ENCODE peak calls at places on chromosomes 4 and X, in six cellular contexts. One of them, this sample, is unnamed.

GRCh38 chr4:48779095-48779997 is 733 bp downstream of the FRYL start:
- DNase-seq in T follicular helper cell: peak; percentile 63
- DNase-seq in kidney tubule cell: peak; percentile 75
- DNase-seq in KG1: no peak
- DNase-seq in CD8-positive, alpha-beta memory T cell: peak; percentile 75
- DNase-seq in cardiac septum: peak; percentile 85
- DNase-seq in this sample: peak; percentile 55

GRCh38 chr4:1765409-1766335 is 27.4 kb upstream of the FGFR3 start:
- DNase-seq in T follicular helper cell: no peak
- DNase-seq in kidney tubule cell: peak; percentile 30
- DNase-seq in KG1: no peak
- DNase-seq in CD8-positive, alpha-beta memory T cell: no peak
- DNase-seq in cardiac septum: no peak
- DNase-seq in this sample: no peak

GRCh38 chr4:168656055-168656660 is 159.3 kb downstream of the PALLD start:
- DNase-seq in T follicular helper cell: no peak
- DNase-seq in kidney tubule cell: peak; percentile 52
- DNase-seq in KG1: no peak
- DNase-seq in CD8-positive, alpha-beta memory T cell: no peak
- DNase-seq in cardiac septum: no peak
- DNase-seq in this sample: no peak

GRCh38 chr4:176646311-176646710 is 146.4 kb downstream of the VEGFC start:
- DNase-seq in T follicular helper cell: no peak
- DNase-seq in kidney tubule cell: no peak
- DNase-seq in KG1: no peak
- DNase-seq in CD8-positive, alpha-beta memory T cell: no peak
- DNase-seq in cardiac septum: no peak
- DNase-seq in this sample: no peak

GRCh38 chrX:123425904-123426303 is 241.8 kb downstream of the GRIA3 start:
- DNase-seq in T follicular helper cell: no peak
- DNase-seq in kidney tubule cell: no peak
- DNase-seq in KG1: no peak
- DNase-seq in CD8-positive, alpha-beta memory T cell: no peak
- DNase-seq in cardiac septum: no peak
- DNase-seq in this sample: no peak

GRCh38 chr4:31016322-31017061 is 296.3 kb downstream of the PCDH7 start:
- DNase-seq in T follicular helper cell: no peak
- DNase-seq in kidney tubule cell: no peak
- DNase-seq in KG1: no peak
- DNase-seq in CD8-positive, alpha-beta memory T cell: no peak
- DNase-seq in cardiac septum: no peak
- DNase-seq in this sample: no peak

GRCh38 chr4:20044502-20044911 is 207.2 kb upstream of the SLIT2 start:
- DNase-seq in T follicular helper cell: no peak
- DNase-seq in kidney tubule cell: no peak
- DNase-seq in KG1: no peak
- DNase-seq in CD8-positive, alpha-beta memory T cell: no peak
- DNase-seq in cardiac septum: no peak
- DNase-seq in this sample: peak; percentile 78

GRCh38 chr4:22410645-22411247 is 105.1 kb downstream of the ADGRA3 start:
- DNase-seq in T follicular helper cell: no peak
- DNase-seq in kidney tubule cell: peak; percentile 30
- DNase-seq in KG1: no peak
- DNase-seq in CD8-positive, alpha-beta memory T cell: no peak
- DNase-seq in cardiac septum: no peak
- DNase-seq in this sample: peak; percentile 37

GRCh38 chr4:148790246-148790645 is 348.0 kb upstream of the NR3C2 start:
- DNase-seq in T follicular helper cell: no peak
- DNase-seq in kidney tubule cell: no peak
- DNase-seq in KG1: no peak
- DNase-seq in CD8-positive, alpha-beta memory T cell: no peak
- DNase-seq in cardiac septum: no peak
- DNase-seq in this sample: peak; percentile 2

GRCh38 chr4:73836373-73837269 is at the start of gene CXCL6:
- DNase-seq in T follicular helper cell: no peak
- DNase-seq in kidney tubule cell: peak; percentile 51
- DNase-seq in KG1: no peak
- DNase-seq in CD8-positive, alpha-beta memory T cell: no peak
- DNase-seq in cardiac septum: peak; percentile 84
- DNase-seq in this sample: no peak

GRCh38 chr4:158786155-158786581 is 17.3 kb downstream of the FNIP2 start:
- DNase-seq in T follicular helper cell: no peak
- DNase-seq in kidney tubule cell: no peak
- DNase-seq in KG1: no peak
- DNase-seq in CD8-positive, alpha-beta memory T cell: no peak
- DNase-seq in cardiac septum: no peak
- DNase-seq in this sample: no peak

GRCh38 chr4:1285790-1286553 is 3.7 kb upstream of the MAEA start:
- DNase-seq in T follicular helper cell: no peak
- DNase-seq in kidney tubule cell: peak; percentile 33
- DNase-seq in KG1: no peak
- DNase-seq in CD8-positive, alpha-beta memory T cell: no peak
- DNase-seq in cardiac septum: no peak
- DNase-seq in this sample: peak; percentile 59

GRCh38 chr4:34861661-34862060 is 1382.7 kb downstream of the ARAP2 start:
- DNase-seq in T follicular helper cell: no peak
- DNase-seq in kidney tubule cell: no peak
- DNase-seq in KG1: no peak
- DNase-seq in CD8-positive, alpha-beta memory T cell: no peak
- DNase-seq in cardiac septum: no peak
- DNase-seq in this sample: no peak

GRCh38 chr4:110950721-110951120 is 327.8 kb upstream of the PITX2 start:
- DNase-seq in T follicular helper cell: no peak
- DNase-seq in kidney tubule cell: no peak
- DNase-seq in KG1: no peak
- DNase-seq in CD8-positive, alpha-beta memory T cell: no peak
- DNase-seq in cardiac septum: no peak
- DNase-seq in this sample: no peak

GRCh38 chr4:79209822-79210635 is 115.8 kb downstream of the NAA11 start:
- DNase-seq in T follicular helper cell: no peak
- DNase-seq in kidney tubule cell: peak; percentile 86
- DNase-seq in KG1: peak; percentile 68
- DNase-seq in CD8-positive, alpha-beta memory T cell: no peak
- DNase-seq in cardiac septum: no peak
- DNase-seq in this sample: peak; percentile 26

GRCh38 chrX:149515954-149516602 is 11.0 kb upstream of the IDS start:
- DNase-seq in T follicular helper cell: no peak
- DNase-seq in kidney tubule cell: no peak
- DNase-seq in KG1: no peak
- DNase-seq in CD8-positive, alpha-beta memory T cell: no peak
- DNase-seq in cardiac septum: no peak
- DNase-seq in this sample: no peak

GRCh38 chr4:76430519-76431388 is 4.3 kb upstream of the SHROOM3 start:
- DNase-seq in T follicular helper cell: no peak
- DNase-seq in kidney tubule cell: peak; percentile 68
- DNase-seq in KG1: peak; percentile 33
- DNase-seq in CD8-positive, alpha-beta memory T cell: no peak
- DNase-seq in cardiac septum: no peak
- DNase-seq in this sample: peak; percentile 74

GRCh38 chr4:67723949-67724348 is 23.0 kb upstream of the UBA6 start:
- DNase-seq in T follicular helper cell: no peak
- DNase-seq in kidney tubule cell: no peak
- DNase-seq in KG1: no peak
- DNase-seq in CD8-positive, alpha-beta memory T cell: no peak
- DNase-seq in cardiac septum: no peak
- DNase-seq in this sample: peak; percentile 33

GRCh38 chr4:8846046-8846720 is 25.5 kb downstream of the HMX1 start:
- DNase-seq in T follicular helper cell: no peak
- DNase-seq in kidney tubule cell: no peak
- DNase-seq in KG1: no peak
- DNase-seq in CD8-positive, alpha-beta memory T cell: no peak
- DNase-seq in cardiac septum: peak; percentile 57
- DNase-seq in this sample: no peak

GRCh38 chr4:90357117-90357710 is 230.0 kb downstream of the CCSER1 start:
- DNase-seq in T follicular helper cell: no peak
- DNase-seq in kidney tubule cell: peak; percentile 65
- DNase-seq in KG1: peak; percentile 24
- DNase-seq in CD8-positive, alpha-beta memory T cell: no peak
- DNase-seq in cardiac septum: no peak
- DNase-seq in this sample: peak; percentile 70

GRCh38 chrX:44344194-44344593 is 722 bp upstream of the EFHC2 start:
- DNase-seq in T follicular helper cell: peak; percentile 50
- DNase-seq in kidney tubule cell: no peak
- DNase-seq in KG1: peak; percentile 46
- DNase-seq in CD8-positive, alpha-beta memory T cell: peak; percentile 67
- DNase-seq in cardiac septum: peak; percentile 84
- DNase-seq in this sample: no peak

GRCh38 chrX:41822917-41823316 is 98.9 kb downstream of the GPR82 start:
- DNase-seq in T follicular helper cell: no peak
- DNase-seq in kidney tubule cell: no peak
- DNase-seq in KG1: no peak
- DNase-seq in CD8-positive, alpha-beta memory T cell: no peak
- DNase-seq in cardiac septum: no peak
- DNase-seq in this sample: no peak